ENCODE peak calls at places on chromosomes 4 and X, in eight cellular contexts. One of them, this sample, is unnamed.

GRCh38 chr4:42995343-42995944 is 102.9 kb downstream of the GRXCR1 start:
- DNase-seq in IMR-90: peak; percentile 22
- DNase-seq in H9: no peak
- DNase-seq in naive thymus-derived CD4-positive, alpha-beta T cell: no peak
- DNase-seq in psoas muscle: no peak
- DNase-seq in GM23248: peak; percentile 59
- DNase-seq in hepatocyte: peak; percentile 42
- DNase-seq in ovary: no peak
- DNase-seq in this sample: no peak

GRCh38 chr4:118964891-118965411 is 76.3 kb downstream of the SYNPO2 start:
- DNase-seq in IMR-90: peak; percentile 70
- DNase-seq in H9: no peak
- DNase-seq in naive thymus-derived CD4-positive, alpha-beta T cell: no peak
- DNase-seq in psoas muscle: no peak
- DNase-seq in GM23248: peak; percentile 74
- DNase-seq in hepatocyte: no peak
- DNase-seq in ovary: peak; percentile 41
- DNase-seq in this sample: no peak

GRCh38 chr4:71270901-71271300 is 67.9 kb upstream of the SLC4A4 start:
- DNase-seq in IMR-90: peak; percentile 45
- DNase-seq in H9: peak; percentile 38
- DNase-seq in naive thymus-derived CD4-positive, alpha-beta T cell: no peak
- DNase-seq in psoas muscle: no peak
- DNase-seq in GM23248: peak; percentile 47
- DNase-seq in hepatocyte: peak; percentile 46
- DNase-seq in ovary: no peak
- DNase-seq in this sample: no peak

GRCh38 chr4:4323705-4324534 is 33.9 kb downstream of the ZBTB49 start:
- DNase-seq in IMR-90: peak; percentile 36
- DNase-seq in H9: no peak
- DNase-seq in naive thymus-derived CD4-positive, alpha-beta T cell: no peak
- DNase-seq in psoas muscle: no peak
- DNase-seq in GM23248: no peak
- DNase-seq in hepatocyte: no peak
- DNase-seq in ovary: no peak
- DNase-seq in this sample: no peak

GRCh38 chrX:107978707-107979307 is 3.4 kb downstream of the TEX13B start:
- DNase-seq in IMR-90: peak; percentile 19
- DNase-seq in H9: peak; percentile 40
- DNase-seq in naive thymus-derived CD4-positive, alpha-beta T cell: no peak
- DNase-seq in psoas muscle: no peak
- DNase-seq in GM23248: peak; percentile 49
- DNase-seq in hepatocyte: peak; percentile 21
- DNase-seq in ovary: no peak
- DNase-seq in this sample: no peak

GRCh38 chrX:104270916-104271512 is 16.3 kb upstream of the ESX1 start:
- DNase-seq in IMR-90: peak; percentile 22
- DNase-seq in H9: peak; percentile 53
- DNase-seq in naive thymus-derived CD4-positive, alpha-beta T cell: no peak
- DNase-seq in psoas muscle: peak; percentile 33
- DNase-seq in GM23248: peak; percentile 55
- DNase-seq in hepatocyte: peak; percentile 38
- DNase-seq in ovary: peak; percentile 34
- DNase-seq in this sample: peak; percentile 23

GRCh38 chr4:170079981-170080380 is 9.8 kb downstream of the AADAT start:
- DNase-seq in IMR-90: peak; percentile 11
- DNase-seq in H9: no peak
- DNase-seq in naive thymus-derived CD4-positive, alpha-beta T cell: no peak
- DNase-seq in psoas muscle: no peak
- DNase-seq in GM23248: no peak
- DNase-seq in hepatocyte: no peak
- DNase-seq in ovary: no peak
- DNase-seq in this sample: no peak

GRCh38 chr4:26992657-26993361 is 132.2 kb downstream of the STIM2 start:
- DNase-seq in IMR-90: peak; percentile 89
- DNase-seq in H9: no peak
- DNase-seq in naive thymus-derived CD4-positive, alpha-beta T cell: no peak
- DNase-seq in psoas muscle: no peak
- DNase-seq in GM23248: peak; percentile 66
- DNase-seq in hepatocyte: peak; percentile 20
- DNase-seq in ovary: peak; percentile 69
- DNase-seq in this sample: no peak

GRCh38 chr4:2861631-2862436 is 18.2 kb downstream of the ADD1 start:
- DNase-seq in IMR-90: no peak
- DNase-seq in H9: no peak
- DNase-seq in naive thymus-derived CD4-positive, alpha-beta T cell: no peak
- DNase-seq in psoas muscle: no peak
- DNase-seq in GM23248: peak; percentile 43
- DNase-seq in hepatocyte: no peak
- DNase-seq in ovary: no peak
- DNase-seq in this sample: no peak
- H3K4me1 ChIP-seq in IMR-90: peaks cover 38% of the 10 kb centered on the region
- H3K4me1 ChIP-seq in H9: peaks cover 18% of the 10 kb centered on the region
- H3K4me1 ChIP-seq in naive thymus-derived CD4-positive, alpha-beta T cell: peaks cover 47% of the 10 kb centered on the region
- H3K4me1 ChIP-seq in psoas muscle: peaks cover 97% of the 10 kb centered on the region
- H3K4me1 ChIP-seq in GM23248: peaks cover 43% of the 10 kb centered on the region
- H3K4me1 ChIP-seq in hepatocyte: peaks cover 65% of the 10 kb centered on the region
- H3K4me1 ChIP-seq in ovary: peaks cover 31% of the 10 kb centered on the region
- H3K4me1 ChIP-seq in this sample: peaks cover 95% of the 10 kb centered on the region

DNA sequence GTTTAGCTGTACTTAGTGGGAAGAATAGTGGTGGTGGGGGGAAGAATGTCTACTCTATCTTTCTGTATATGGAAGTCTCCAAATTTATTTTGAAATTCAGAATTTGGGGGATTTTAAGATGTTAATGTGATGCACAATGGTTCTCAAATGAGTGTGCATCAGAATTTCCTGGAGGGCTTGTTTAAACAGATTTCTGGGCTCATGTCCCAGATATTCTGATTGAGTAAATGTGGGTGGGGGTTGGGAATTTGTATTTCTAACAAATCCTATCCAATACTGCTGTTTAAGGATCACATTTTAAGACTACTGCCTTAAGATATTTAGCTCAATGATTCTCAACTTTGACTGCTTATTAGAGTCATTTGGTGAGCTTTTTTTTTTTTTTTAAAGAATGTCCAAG is 15.1 kb upstream of the INTS6L start:
- DNase-seq in IMR-90: peak; percentile 21
- DNase-seq in H9: no peak
- DNase-seq in naive thymus-derived CD4-positive, alpha-beta T cell: no peak
- DNase-seq in psoas muscle: no peak
- DNase-seq in GM23248: peak; percentile 1
- DNase-seq in hepatocyte: no peak
- DNase-seq in ovary: no peak
- DNase-seq in this sample: no peak
- H3K27ac ChIP-seq in IMR-90: no peak overlapping the region
- H3K27ac ChIP-seq in H9: no peak overlapping the region
- H3K27ac ChIP-seq in naive thymus-derived CD4-positive, alpha-beta T cell: no peak overlapping the region
- H3K27ac ChIP-seq in psoas muscle: no peak overlapping the region
- H3K27ac ChIP-seq in GM23248: no peak overlapping the region
- H3K27ac ChIP-seq in hepatocyte: no peak overlapping the region
- H3K27ac ChIP-seq in ovary: no peak overlapping the region
- H3K27ac ChIP-seq in this sample: no peak overlapping the region

GRCh38 chrX:124393238-124393637 is 46.9 kb downstream of the SH2D1A start:
- DNase-seq in IMR-90: no peak
- DNase-seq in H9: no peak
- DNase-seq in naive thymus-derived CD4-positive, alpha-beta T cell: no peak
- DNase-seq in psoas muscle: no peak
- DNase-seq in GM23248: no peak
- DNase-seq in hepatocyte: no peak
- DNase-seq in ovary: no peak
- DNase-seq in this sample: no peak

GRCh38 chrX:124386401-124386800 is 40.0 kb downstream of the SH2D1A start:
- DNase-seq in IMR-90: no peak
- DNase-seq in H9: no peak
- DNase-seq in naive thymus-derived CD4-positive, alpha-beta T cell: no peak
- DNase-seq in psoas muscle: no peak
- DNase-seq in GM23248: no peak
- DNase-seq in hepatocyte: no peak
- DNase-seq in ovary: no peak
- DNase-seq in this sample: no peak

GRCh38 chrX:124392794-124393193 is 46.4 kb downstream of the SH2D1A start:
- DNase-seq in IMR-90: no peak
- DNase-seq in H9: no peak
- DNase-seq in naive thymus-derived CD4-positive, alpha-beta T cell: no peak
- DNase-seq in psoas muscle: no peak
- DNase-seq in GM23248: no peak
- DNase-seq in hepatocyte: no peak
- DNase-seq in ovary: no peak
- DNase-seq in this sample: no peak

GRCh38 chrX:124393659-124394058 is 47.3 kb downstream of the SH2D1A start:
- DNase-seq in IMR-90: no peak
- DNase-seq in H9: no peak
- DNase-seq in naive thymus-derived CD4-positive, alpha-beta T cell: no peak
- DNase-seq in psoas muscle: no peak
- DNase-seq in GM23248: no peak
- DNase-seq in hepatocyte: no peak
- DNase-seq in ovary: no peak
- DNase-seq in this sample: no peak

DNA sequence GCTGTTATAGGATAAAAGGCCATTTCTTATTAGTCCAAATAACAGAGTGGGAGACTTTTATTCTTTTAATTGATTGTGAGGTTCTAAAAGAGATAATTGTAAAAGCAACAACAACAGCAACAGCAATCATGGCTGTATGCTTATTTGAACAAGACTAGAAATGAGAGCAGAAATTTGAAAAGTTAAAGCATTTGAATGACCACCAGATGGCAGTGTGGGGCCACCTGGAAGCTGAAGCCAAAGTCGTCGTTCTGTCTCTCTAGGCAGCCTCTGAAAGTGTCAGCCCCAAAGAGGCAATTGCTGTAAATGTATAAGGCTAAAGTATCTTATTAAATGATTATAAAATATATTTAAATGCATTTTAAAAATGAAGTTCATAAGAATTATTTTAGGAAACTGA is 42.2 kb downstream of the SH2D1A start:
- DNase-seq in IMR-90: peak; percentile 49
- DNase-seq in H9: no peak
- DNase-seq in naive thymus-derived CD4-positive, alpha-beta T cell: peak; percentile 39
- DNase-seq in psoas muscle: peak; percentile 27
- DNase-seq in GM23248: peak; percentile 58
- DNase-seq in hepatocyte: peak; percentile 73
- DNase-seq in ovary: peak; percentile 36
- DNase-seq in this sample: peak; percentile 16
- H3K4me1 ChIP-seq in IMR-90: no peaks in the 10 kb centered on the region
- H3K4me1 ChIP-seq in H9: no peaks in the 10 kb centered on the region
- H3K4me1 ChIP-seq in naive thymus-derived CD4-positive, alpha-beta T cell: no peaks in the 10 kb centered on the region
- H3K4me1 ChIP-seq in psoas muscle: no peaks in the 10 kb centered on the region
- H3K4me1 ChIP-seq in GM23248: no peaks in the 10 kb centered on the region
- H3K4me1 ChIP-seq in hepatocyte: no peaks in the 10 kb centered on the region
- H3K4me1 ChIP-seq in ovary: no peaks in the 10 kb centered on the region
- H3K4me1 ChIP-seq in this sample: no peaks in the 10 kb centered on the region

GRCh38 chrX:130095249-130095648 is 15.0 kb downstream of the ELF4 start:
- DNase-seq in IMR-90: no peak
- DNase-seq in H9: no peak
- DNase-seq in naive thymus-derived CD4-positive, alpha-beta T cell: no peak
- DNase-seq in psoas muscle: no peak
- DNase-seq in GM23248: no peak
- DNase-seq in hepatocyte: no peak
- DNase-seq in ovary: no peak
- DNase-seq in this sample: no peak
- H3K27ac ChIP-seq in IMR-90: no peak overlapping the region
- H3K27ac ChIP-seq in H9: no peak overlapping the region
- H3K27ac ChIP-seq in naive thymus-derived CD4-positive, alpha-beta T cell: peak overlapping the region; percentile 11
- H3K27ac ChIP-seq in psoas muscle: no peak overlapping the region
- H3K27ac ChIP-seq in GM23248: no peak overlapping the region
- H3K27ac ChIP-seq in hepatocyte: no peak overlapping the region
- H3K27ac ChIP-seq in ovary: no peak overlapping the region
- H3K27ac ChIP-seq in this sample: no peak overlapping the region

GRCh38 chr4:110108960-110109359 is 89.5 kb downstream of the ELOVL6 start:
- DNase-seq in IMR-90: no peak
- DNase-seq in H9: no peak
- DNase-seq in naive thymus-derived CD4-positive, alpha-beta T cell: no peak
- DNase-seq in psoas muscle: no peak
- DNase-seq in GM23248: no peak
- DNase-seq in hepatocyte: no peak
- DNase-seq in ovary: no peak
- DNase-seq in this sample: no peak

GRCh38 chr4:110106946-110107325 is 91.5 kb downstream of the ELOVL6 start:
- DNase-seq in IMR-90: peak; percentile 85
- DNase-seq in H9: no peak
- DNase-seq in naive thymus-derived CD4-positive, alpha-beta T cell: no peak
- DNase-seq in psoas muscle: no peak
- DNase-seq in GM23248: peak; percentile 79
- DNase-seq in hepatocyte: peak; percentile 40
- DNase-seq in ovary: no peak
- DNase-seq in this sample: no peak

GRCh38 chr4:110108470-110108869 is 89.9 kb downstream of the ELOVL6 start:
- DNase-seq in IMR-90: no peak
- DNase-seq in H9: no peak
- DNase-seq in naive thymus-derived CD4-positive, alpha-beta T cell: no peak
- DNase-seq in psoas muscle: no peak
- DNase-seq in GM23248: no peak
- DNase-seq in hepatocyte: no peak
- DNase-seq in ovary: no peak
- DNase-seq in this sample: no peak

GRCh38 chr4:110109455-110109854 is 89.0 kb downstream of the ELOVL6 start:
- DNase-seq in IMR-90: no peak
- DNase-seq in H9: no peak
- DNase-seq in naive thymus-derived CD4-positive, alpha-beta T cell: no peak
- DNase-seq in psoas muscle: no peak
- DNase-seq in GM23248: no peak
- DNase-seq in hepatocyte: no peak
- DNase-seq in ovary: no peak
- DNase-seq in this sample: no peak

DNA sequence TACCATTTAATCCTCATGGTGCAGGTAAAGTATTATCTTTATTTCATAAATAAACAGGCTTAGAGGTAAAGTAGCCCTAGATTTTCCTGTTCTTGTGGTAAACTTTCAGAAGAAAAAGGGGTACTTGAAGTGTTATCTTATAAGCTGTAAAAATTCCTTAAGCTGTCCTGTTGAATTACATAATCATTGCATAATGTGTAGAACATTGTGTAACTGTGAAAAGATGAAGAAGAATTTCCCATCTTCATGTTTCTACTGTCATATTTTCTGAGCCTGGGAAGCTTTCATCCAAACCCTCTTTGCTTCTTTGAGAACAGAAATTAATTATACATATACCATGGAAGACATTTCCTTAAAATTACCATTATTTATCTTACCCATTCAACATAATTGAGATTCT is 90.5 kb downstream of the ELOVL6 start:
- DNase-seq in IMR-90: no peak
- DNase-seq in H9: no peak
- DNase-seq in naive thymus-derived CD4-positive, alpha-beta T cell: no peak
- DNase-seq in psoas muscle: no peak
- DNase-seq in GM23248: peak; percentile 41
- DNase-seq in hepatocyte: no peak
- DNase-seq in ovary: no peak
- DNase-seq in this sample: no peak
- H3K4me1 ChIP-seq in IMR-90: peaks cover 3% of the 10 kb centered on the region
- H3K4me1 ChIP-seq in H9: peaks cover 2% of the 10 kb centered on the region
- H3K4me1 ChIP-seq in naive thymus-derived CD4-positive, alpha-beta T cell: no peaks in the 10 kb centered on the region
- H3K4me1 ChIP-seq in psoas muscle: no peaks in the 10 kb centered on the region
- H3K4me1 ChIP-seq in GM23248: peaks cover 36% of the 10 kb centered on the region
- H3K4me1 ChIP-seq in hepatocyte: peaks cover 22% of the 10 kb centered on the region
- H3K4me1 ChIP-seq in ovary: no peaks in the 10 kb centered on the region
- H3K4me1 ChIP-seq in this sample: no peaks in the 10 kb centered on the region